ENCODE peak calls at places on chromosome 1, in nine cellular contexts. J, R, K, O, M, B, E, S and I are unnamed samples.

GRCh38 chr1:62735491-62736171 is 47.4 kb upstream of the DOCK7 start:
- DNase-seq in J (no peak), R (peak; percentile 49), K (peak; percentile 60), O (no peak), M (no peak), B (no peak), E (no peak), S (no peak), I (peak; percentile 67)

GRCh38 chr1:193275773-193276172 is 89.4 kb upstream of the B3GALT2 start:
- DNase-seq in J (no peak), R (no peak), K (no peak), O (no peak), M (no peak), B (no peak), E (no peak), S (no peak), I (no peak)

GRCh38 chr1:61534847-61535246 is 190.1 kb downstream of the TM2D1 start:
- DNase-seq in J (no peak), R (no peak), K (no peak), O (no peak), M (no peak), B (no peak), E (no peak), S (no peak), I (no peak)

GRCh38 chr1:186420923-186421322 is 40.0 kb downstream of the PDC start:
- DNase-seq in J (no peak), R (peak; percentile 48), K (peak; percentile 11), O (no peak), M (peak; percentile 39), B (no peak), E (no peak), S (no peak), I (no peak)

GRCh38 chr1:60114735-60115318 is 41.3 kb upstream of the C1orf87 start:
- DNase-seq in J (no peak), R (no peak), K (no peak), O (no peak), M (no peak), B (no peak), E (no peak), S (no peak), I (no peak)

GRCh38 chr1:11648732-11649158 is 5.5 kb downstream of the FBXO2 start:
- DNase-seq in J (no peak), R (no peak), K (no peak), O (no peak), M (no peak), B (no peak), E (peak; percentile 29), S (no peak), I (no peak)

GRCh38 chr1:81562934-81563333 is 237.8 kb upstream of the ADGRL2 start:
- DNase-seq in J (no peak), R (no peak), K (no peak), O (no peak), M (no peak), B (no peak), E (no peak), S (no peak), I (no peak)

GRCh38 chr1:181647314-181648035 is 164.2 kb downstream of the CACNA1E start:
- DNase-seq in J (no peak), R (no peak), K (no peak), O (no peak), M (no peak), B (no peak), E (no peak), S (no peak), I (no peak)

GRCh38 chr1:18805116-18805515 is 54.3 kb downstream of the TAS1R2 start:
- DNase-seq in J (no peak), R (no peak), K (no peak), O (no peak), M (no peak), B (no peak), E (no peak), S (no peak), I (no peak)

GRCh38 chr1:224433671-224434446 is 738 bp downstream of the WDR26 start:
- DNase-seq in J (peak; percentile 77), R (no peak), K (no peak), O (peak; percentile 63), M (peak; percentile 44), B (peak; percentile 37), E (peak; percentile 50), S (no peak), I (no peak)

GRCh38 chr1:229111703-229112319 is 159.1 kb upstream of the RAB4A start:
- DNase-seq in J (no peak), R (peak; percentile 65), K (no peak), O (no peak), M (no peak), B (no peak), E (no peak), S (no peak), I (no peak)

GRCh38 chr1:161420763-161421455 is 53.2 kb upstream of the CFAP126 start:
- DNase-seq in J (no peak), R (peak; percentile 2), K (no peak), O (no peak), M (no peak), B (no peak), E (no peak), S (no peak), I (no peak)

GRCh38 chr1:79151006-79151796 is 144.7 kb upstream of the ADGRL4 start:
- DNase-seq in J (no peak), R (peak; percentile 14), K (no peak), O (no peak), M (no peak), B (no peak), E (no peak), S (no peak), I (no peak)

GRCh38 chr1:16235347-16235746 is 1.6 kb downstream of the CPLANE2 start:
- DNase-seq in J (no peak), R (no peak), K (no peak), O (no peak), M (no peak), B (no peak), E (no peak), S (no peak), I (no peak)

DNA sequence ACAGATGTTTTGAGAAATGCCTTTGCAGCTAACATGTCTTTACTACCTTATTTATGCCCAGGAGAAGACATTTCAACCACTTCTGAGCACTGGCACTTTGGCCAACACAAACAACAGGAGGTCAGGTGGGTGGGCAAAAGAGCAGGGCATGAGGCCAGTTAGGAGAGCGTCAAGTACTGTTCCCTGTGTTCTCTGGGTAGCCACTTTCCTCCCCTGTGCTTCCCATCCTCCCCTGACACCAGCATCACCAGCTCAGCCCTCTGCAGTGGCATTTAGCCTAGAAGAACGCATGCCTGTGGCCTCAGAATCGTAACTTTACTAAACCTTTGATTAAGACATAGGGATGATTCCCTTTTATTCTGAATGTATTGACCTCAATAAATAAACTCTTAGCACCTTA is 18.3 kb downstream of the BTG2 start:
- DNase-seq in J (no peak), R (no peak), K (no peak), O (no peak), M (no peak), B (no peak), E (no peak), S (no peak), I (no peak)
- TF ChIP-seq CTCF in J (no peak), R (no peak), K (no peak), O (no peak), M (no peak), B (no peak), E (no peak), S (no peak), I (no peak)

DNA sequence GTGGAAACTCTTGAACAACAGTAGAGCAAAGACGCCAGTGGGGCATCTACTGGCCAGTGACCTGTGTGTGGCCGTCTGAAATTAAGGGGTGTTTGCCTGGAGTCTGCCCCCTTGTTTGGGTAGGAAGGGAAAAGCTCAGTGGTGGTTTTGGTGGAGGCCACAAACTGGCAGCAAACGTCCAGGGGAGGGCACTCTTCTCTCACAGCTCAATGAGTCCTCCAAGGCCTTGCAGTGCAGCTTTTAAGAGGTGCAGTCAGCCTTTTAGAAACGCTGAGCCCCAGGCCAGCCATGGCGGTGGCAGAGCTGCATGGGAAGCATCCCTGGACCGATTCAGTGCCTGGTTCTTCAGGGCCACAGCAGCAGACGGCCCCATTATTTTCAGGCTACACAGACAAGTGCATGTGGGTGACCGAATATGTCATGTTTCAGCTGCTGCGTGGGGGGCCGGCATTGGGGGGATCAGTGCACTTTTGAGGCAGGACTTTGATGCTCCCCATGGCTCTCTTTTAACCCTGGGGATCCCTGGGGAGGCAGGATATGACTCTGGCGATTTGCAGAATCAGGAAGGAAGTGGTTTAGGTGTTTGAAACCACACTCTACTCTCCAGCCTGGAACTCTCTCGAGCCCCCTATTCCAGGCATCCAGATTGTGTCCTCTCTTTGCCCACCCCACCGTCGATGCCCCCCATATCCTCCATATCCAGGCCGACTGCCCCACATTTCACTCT is 414.0 kb downstream of the PRDM2 start:
- DNase-seq in J (no peak), R (peak; percentile 50), K (no peak), O (peak; percentile 69), M (peak; percentile 36), B (no peak), E (peak; percentile 49), S (no peak), I (peak; percentile 19)
- TF ChIP-seq CTCF in J (no peak), R (peak; percentile 74), K (peak; percentile 6), O (peak; percentile 42), M (peak; percentile 53), B (no peak), E (peak; percentile 56), S (peak; percentile 41), I (peak; percentile 76)

DNA sequence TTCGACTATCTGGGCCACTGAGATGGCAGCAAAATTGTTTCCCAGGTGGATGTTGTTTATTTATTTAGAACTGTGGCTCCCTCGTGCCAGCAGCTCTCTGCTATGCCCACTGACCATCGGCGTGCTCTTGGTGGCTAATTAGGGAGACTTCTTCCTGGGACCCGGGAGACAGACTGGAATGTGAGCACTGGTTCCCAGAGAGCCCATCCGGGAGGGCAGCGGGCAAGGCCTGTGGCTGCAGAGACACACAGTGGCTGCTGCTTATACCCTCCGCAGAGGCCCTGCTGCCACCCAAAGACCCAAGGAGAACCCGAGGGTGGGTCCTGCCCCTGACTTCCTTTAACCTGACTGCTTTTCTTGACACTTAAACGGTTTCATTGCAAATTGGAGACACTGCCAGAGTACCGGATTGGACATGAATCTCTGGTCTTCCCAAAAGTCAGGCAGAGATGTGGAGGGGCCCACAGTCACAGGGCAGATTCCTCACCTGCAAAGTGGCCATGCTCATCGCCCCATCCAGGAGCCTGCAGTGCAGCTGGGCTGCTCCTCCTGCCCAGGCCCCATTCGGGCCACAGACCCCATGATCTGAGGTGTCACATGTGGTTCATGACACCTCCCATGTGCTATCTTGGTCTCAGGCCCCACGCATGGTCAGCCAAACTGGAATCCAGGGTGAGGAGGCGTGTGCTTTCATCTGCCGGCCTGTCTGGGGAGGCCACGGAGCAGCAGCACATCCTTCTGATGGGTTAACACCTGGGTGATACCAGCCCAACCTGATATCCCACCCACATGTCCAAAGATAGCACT is 5.7 kb upstream of the MATN1 start:
- DNase-seq in J (no peak), R (no peak), K (no peak), O (no peak), M (no peak), B (no peak), E (no peak), S (no peak), I (no peak)
- TF ChIP-seq CTCF in J (no peak), R (no peak), K (no peak), O (no peak), M (no peak), B (no peak), E (no peak), S (no peak), I (no peak)

DNA sequence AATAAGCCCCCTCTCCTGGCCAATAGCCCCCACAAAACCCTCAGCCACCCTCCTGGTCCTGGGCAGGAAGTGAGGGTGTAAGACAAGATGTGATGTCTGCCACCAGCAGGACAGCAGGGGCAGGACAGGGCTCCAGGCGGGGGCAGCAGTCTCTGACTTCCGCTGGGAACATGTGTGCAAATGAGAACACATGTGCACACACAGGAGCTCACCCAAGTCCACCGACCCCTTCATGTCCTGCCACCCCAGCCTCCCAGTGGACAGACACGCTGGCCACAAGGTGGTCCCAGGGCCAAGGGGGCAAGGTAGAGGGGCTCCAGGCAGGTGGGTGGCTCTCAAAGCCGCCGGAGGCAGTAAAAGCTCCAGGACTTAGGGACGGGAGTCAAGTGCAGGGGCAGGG is 60.1 kb downstream of the KCNAB2 start:
- DNase-seq in J (no peak), R (no peak), K (no peak), O (peak; percentile 25), M (no peak), B (no peak), E (no peak), S (no peak), I (no peak)
- TF ChIP-seq CTCF in J (no peak), R (no peak), K (peak; percentile 2), O (no peak), M (no peak), B (no peak), E (no peak), S (no peak), I (peak; percentile 2)